ENCODE peak calls at places on chromosomes 13 and 19, in five cellular contexts. N is right lobe of liver, U is Peyer's patch, K is psoas muscle, O is tibial nerve. I is an unnamed sample.

GRCh38 chr13:110114351-110114750 is 192.6 kb downstream of the COL4A1 start:
- DNase-seq in O (no peak), K (no peak), N (no peak), U (no peak), I (no peak)

GRCh38 chr19:2573916-2574315 is 98.0 kb downstream of the GADD45B start:
- DNase-seq in O (no peak), U (peak; percentile 41), N (no peak), K (no peak), I (no peak)

GRCh38 chr19:58020985-58021384 is 12.8 kb upstream of the ZSCAN1 start:
- DNase-seq in O (no peak), N (no peak), K (no peak), U (no peak), I (no peak)

GRCh38 chr13:48975101-48975925 is at the start of gene FNDC3A:
- DNase-seq in K (peak; percentile 80), N (peak; percentile 47), U (peak; percentile 76), O (peak; percentile 27), I (peak; percentile 36)

GRCh38 chr13:95603887-95604533 is 40.5 kb downstream of the DZIP1 start:
- DNase-seq in O (no peak), K (no peak), U (peak; percentile 53), N (peak; percentile 82), I (no peak)

GRCh38 chr13:20394506-20394905 is 131.2 kb downstream of the CRYL1 start:
- DNase-seq in U (no peak), N (no peak), K (no peak), O (no peak), I (no peak)

GRCh38 chr13:74555291-74556001 is 421.2 kb upstream of the KLF12 start:
- DNase-seq in N (no peak), U (no peak), K (no peak), O (no peak), I (no peak)

GRCh38 chr19:1514986-1515721 is 2.3 kb upstream of the ADAMTSL5 start:
- DNase-seq in K (no peak), O (no peak), N (peak; percentile 32), U (no peak), I (no peak)

GRCh38 chr13:23384111-23384510 is 49.4 kb downstream of the SACS start:
- DNase-seq in N (no peak), K (no peak), U (no peak), O (no peak), I (no peak)

GRCh38 chr19:40457048-40457447 is 8.5 kb downstream of the BLVRB start:
- DNase-seq in K (no peak), U (no peak), N (no peak), O (no peak), I (no peak)

GRCh38 chr19:9793051-9793591 is 24.6 kb upstream of the ZNF846 start:
- DNase-seq in U (peak; percentile 77), K (peak; percentile 69), N (no peak), O (peak; percentile 43), I (no peak)

GRCh38 chr13:22091222-22091970 is 420.5 kb downstream of the FGF9 start:
- DNase-seq in N (no peak), O (peak; percentile 18), K (peak; percentile 34), U (no peak), I (no peak)

GRCh38 chr13:40193290-40194203 is 472.9 kb downstream of the FOXO1 start:
- DNase-seq in U (no peak), O (peak; percentile 77), N (no peak), K (peak; percentile 40), I (no peak)

GRCh38 chr13:69243366-69243765 is 864.3 kb upstream of the ATXN8OS start:
- DNase-seq in K (no peak), O (no peak), N (no peak), U (no peak), I (no peak)

GRCh38 chr13:20796791-20797513 is 23.2 kb upstream of the EEF1AKMT1 start:
- DNase-seq in O (no peak), N (no peak), U (no peak), K (no peak), I (no peak)

GRCh38 chr13:24271611-24272451 is 37.5 kb upstream of the C1QTNF9 start:
- DNase-seq in U (peak; percentile 85), K (peak; percentile 48), O (peak; percentile 48), N (peak; percentile 73), I (no peak)

GRCh38 chr19:2949939-2950285 is 5.1 kb upstream of the ZNF77 start:
- DNase-seq in N (no peak), U (no peak), O (peak; percentile 38), K (no peak), I (no peak)

DNA sequence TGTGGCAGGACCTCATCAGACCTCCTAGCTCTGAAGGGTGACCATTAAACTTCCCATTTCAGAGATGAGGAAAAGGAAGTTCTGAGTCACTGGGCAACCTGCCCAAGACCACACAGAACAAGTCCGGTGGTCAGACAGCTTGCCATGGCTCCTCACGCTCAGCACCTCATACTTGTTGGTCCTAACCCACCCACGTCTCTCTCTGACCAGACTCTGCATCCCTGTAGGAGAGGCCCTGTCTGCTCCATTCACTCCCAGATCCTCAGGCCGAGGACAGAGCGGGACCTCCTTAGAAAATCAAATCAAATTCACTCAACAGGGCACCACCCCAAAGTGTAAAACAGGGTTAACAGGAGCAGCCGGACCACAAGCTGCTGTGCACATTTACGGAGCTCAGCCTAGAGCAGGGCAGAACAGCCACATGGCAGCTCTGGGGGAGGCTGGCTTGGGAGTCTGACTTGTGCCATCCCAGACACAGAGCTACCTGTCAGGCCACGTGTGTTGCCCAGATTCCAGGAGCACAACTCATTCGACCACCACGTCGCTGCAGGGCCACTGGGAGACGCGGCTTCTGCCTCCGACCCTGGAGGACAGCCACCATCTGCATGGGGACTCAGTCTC is 1.7 kb downstream of the MIER2 start:
- DNase-seq in U (peak; percentile 76), O (peak; percentile 78), N (no peak), K (peak; percentile 73), I (peak; percentile 87)
- H3K4me3 ChIP-seq in U (no peak overlapping the region), O (no peak overlapping the region), N (no peak overlapping the region), K (peak overlapping the region; percentile 74), I (peak overlapping the region; percentile 54)

GRCh38 chr19:33396701-33397535 is 23.4 kb downstream of the CEBPG start:
- DNase-seq in O (no peak), N (peak; percentile 87), U (no peak), K (peak; percentile 22), I (no peak)

GRCh38 chr19:33397536-33398360 is 24.2 kb downstream of the CEBPG start:
- DNase-seq in U (peak; percentile 43), O (no peak), K (no peak), N (peak; percentile 53), I (no peak)

GRCh38 chr19:33399745-33400681 is 26.5 kb downstream of the CEBPG start:
- DNase-seq in K (no peak), O (no peak), U (peak; percentile 37), N (peak; percentile 95), I (no peak)

GRCh38 chr19:33399081-33399744 is 25.7 kb downstream of the CEBPG start:
- DNase-seq in O (no peak), K (no peak), N (peak; percentile 46), U (peak; percentile 44), I (no peak)

DNA sequence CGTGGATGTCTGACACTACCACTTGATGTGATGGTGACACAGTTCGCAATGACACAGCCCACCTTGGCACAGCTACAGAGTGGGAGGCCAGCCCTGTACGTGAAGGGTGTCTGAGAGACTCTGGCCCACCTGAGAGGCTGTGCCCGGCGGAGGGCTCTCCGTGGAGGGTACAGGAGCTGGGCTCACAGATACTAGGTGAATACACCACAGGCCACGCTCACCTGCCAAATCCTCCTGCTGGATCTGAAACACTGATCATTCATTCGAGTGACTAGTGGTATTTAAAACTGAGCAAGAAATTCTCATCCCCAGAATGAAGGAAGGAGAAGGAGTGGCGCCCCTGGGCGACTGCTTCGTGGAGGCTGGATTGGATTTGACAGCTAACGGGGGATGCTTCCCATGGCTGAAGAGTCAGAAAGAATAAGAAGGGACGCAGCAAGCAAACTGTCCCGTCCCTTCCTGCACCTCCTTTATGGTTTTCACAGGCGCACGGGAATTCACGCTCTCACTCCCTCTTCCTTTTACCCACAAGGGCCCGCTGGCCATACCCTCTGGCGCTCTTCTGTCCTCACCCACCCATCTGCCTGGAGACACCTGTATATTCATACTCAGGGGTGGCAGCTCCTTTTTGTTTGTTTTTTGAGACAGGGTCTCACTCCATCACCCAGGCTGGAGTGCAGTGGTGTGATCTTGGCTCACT is 25.0 kb downstream of the CEBPG start:
- DNase-seq in U (peak; percentile 23), O (no peak), K (no peak), N (peak; percentile 44), I (no peak)
- TF ChIP-seq CTCF in U (no peak), O (no peak), K (no peak), N (no peak), I (no peak)

GRCh38 chr19:54204767-54205468 is 4.3 kb downstream of the RPS9 start:
- DNase-seq in U (no peak), N (no peak), O (no peak), K (no peak), I (no peak)

GRCh38 chr19:54201980-54202379 is 1.3 kb downstream of the RPS9 start:
- DNase-seq in O (no peak), N (no peak), U (no peak), K (no peak), I (no peak)

GRCh38 chr19:54201172-54201701 is 579 bp downstream of the RPS9 start:
- DNase-seq in N (no peak), O (no peak), K (peak; percentile 28), U (no peak), I (no peak)

GRCh38 chr19:54206030-54206830 is 5.6 kb downstream of the RPS9 start:
- DNase-seq in N (no peak), K (no peak), O (no peak), U (no peak), I (no peak)

DNA sequence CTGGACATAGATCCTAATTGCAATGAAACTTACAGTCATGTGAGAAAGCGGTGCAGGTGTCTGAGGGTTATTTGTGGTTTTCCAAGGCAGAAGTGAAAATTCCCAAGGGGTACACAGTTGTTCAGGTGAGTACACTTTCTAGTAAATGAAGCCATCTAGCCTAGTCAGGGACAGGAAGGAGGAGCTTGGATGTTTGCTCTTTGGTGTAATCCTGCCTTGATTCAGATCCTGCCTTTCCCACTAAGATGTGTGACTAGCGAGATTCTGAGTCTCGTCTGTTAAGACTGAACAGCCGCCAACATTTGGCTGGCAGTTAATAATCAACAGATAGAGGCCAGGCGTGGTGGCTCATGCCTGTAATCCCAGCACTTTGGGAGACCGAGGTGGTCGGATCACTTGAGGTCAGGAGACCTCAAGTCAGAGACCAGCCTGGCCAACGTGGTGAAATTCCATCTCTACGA is 2.5 kb downstream of the RPS9 start:
- DNase-seq in N (peak; percentile 82), K (no peak), O (no peak), U (no peak), I (no peak)
- H3K4me3 ChIP-seq in N (peak overlapping the region; percentile 71), K (peak overlapping the region; percentile 80), O (no peak overlapping the region), U (no peak overlapping the region), I (peak overlapping the region; percentile 97)

GRCh38 chr19:37362733-37363132 is 8.2 kb upstream of the ZNF527 start:
- DNase-seq in U (no peak), N (no peak), K (no peak), O (no peak), I (no peak)
- TF ChIP-seq CTCF in U (no peak), N (no peak), K (no peak), O (no peak), I (peak; percentile 3)

I was measured in HFF-Myc.